ENCODE peak calls at places on chromosomes 13 and 19, in five cellular contexts. One of them, this sample, is unnamed.

GRCh38 chr19:2848625-2849024 is 7.3 kb downstream of the ZNF555 start:
- DNase-seq in heart right ventricle: no peak
- DNase-seq in tibial artery: no peak
- DNase-seq in activated CD8-positive, alpha-beta T cell treated with anti-CD3 and anti-CD28 coated beads for 36 hours: no peak
- DNase-seq in ascending aorta: no peak
- DNase-seq in this sample: no peak

GRCh38 chr13:32075150-32075851 is 43.7 kb downstream of the FRY start:
- DNase-seq in heart right ventricle: no peak
- DNase-seq in tibial artery: no peak
- DNase-seq in activated CD8-positive, alpha-beta T cell treated with anti-CD3 and anti-CD28 coated beads for 36 hours: no peak
- DNase-seq in ascending aorta: no peak
- DNase-seq in this sample: no peak

GRCh38 chr13:80382576-80382975 is 41.6 kb upstream of the SPRY2 start:
- DNase-seq in heart right ventricle: no peak
- DNase-seq in tibial artery: no peak
- DNase-seq in activated CD8-positive, alpha-beta T cell treated with anti-CD3 and anti-CD28 coated beads for 36 hours: no peak
- DNase-seq in ascending aorta: no peak
- DNase-seq in this sample: no peak

GRCh38 chr19:45439569-45440258 is 16.0 kb upstream of the ERCC1 start:
- DNase-seq in heart right ventricle: peak
- DNase-seq in tibial artery: peak
- DNase-seq in activated CD8-positive, alpha-beta T cell treated with anti-CD3 and anti-CD28 coated beads for 36 hours: peak
- DNase-seq in ascending aorta: peak
- DNase-seq in this sample: peak

GRCh38 chr13:111061338-111062045 is 53.6 kb upstream of the ARHGEF7 start:
- DNase-seq in heart right ventricle: no peak
- DNase-seq in tibial artery: no peak
- DNase-seq in activated CD8-positive, alpha-beta T cell treated with anti-CD3 and anti-CD28 coated beads for 36 hours: no peak
- DNase-seq in ascending aorta: no peak
- DNase-seq in this sample: no peak

GRCh38 chr13:85597790-85598500 is 201.3 kb downstream of the SLITRK6 start:
- DNase-seq in heart right ventricle: no peak
- DNase-seq in tibial artery: no peak
- DNase-seq in activated CD8-positive, alpha-beta T cell treated with anti-CD3 and anti-CD28 coated beads for 36 hours: no peak
- DNase-seq in ascending aorta: no peak
- DNase-seq in this sample: no peak

GRCh38 chr19:34733266-34733825 is 697 bp upstream of the ZNF181 start:
- DNase-seq in heart right ventricle: no peak
- DNase-seq in tibial artery: peak
- DNase-seq in activated CD8-positive, alpha-beta T cell treated with anti-CD3 and anti-CD28 coated beads for 36 hours: peak
- DNase-seq in ascending aorta: peak
- DNase-seq in this sample: peak

GRCh38 chr19:36775768-36776167 is 3.2 kb upstream of the ZNF850 start:
- DNase-seq in heart right ventricle: peak
- DNase-seq in tibial artery: no peak
- DNase-seq in activated CD8-positive, alpha-beta T cell treated with anti-CD3 and anti-CD28 coated beads for 36 hours: no peak
- DNase-seq in ascending aorta: no peak
- DNase-seq in this sample: no peak

GRCh38 chr19:4077800-4078683 is 11.3 kb upstream of the ZBTB7A start:
- DNase-seq in heart right ventricle: peak
- DNase-seq in tibial artery: peak
- DNase-seq in activated CD8-positive, alpha-beta T cell treated with anti-CD3 and anti-CD28 coated beads for 36 hours: peak
- DNase-seq in ascending aorta: no peak
- DNase-seq in this sample: peak

GRCh38 chr13:41054919-41055619 is 6.2 kb upstream of the WBP4 start:
- DNase-seq in heart right ventricle: no peak
- DNase-seq in tibial artery: no peak
- DNase-seq in activated CD8-positive, alpha-beta T cell treated with anti-CD3 and anti-CD28 coated beads for 36 hours: no peak
- DNase-seq in ascending aorta: no peak
- DNase-seq in this sample: no peak

GRCh38 chr13:27962982-27963381 is 6.1 kb downstream of the CDX2 start:
- DNase-seq in heart right ventricle: no peak
- DNase-seq in tibial artery: no peak
- DNase-seq in activated CD8-positive, alpha-beta T cell treated with anti-CD3 and anti-CD28 coated beads for 36 hours: no peak
- DNase-seq in ascending aorta: no peak
- DNase-seq in this sample: no peak

GRCh38 chr13:107079423-107080099 is 511.6 kb upstream of the ARGLU1 start:
- DNase-seq in heart right ventricle: no peak
- DNase-seq in tibial artery: no peak
- DNase-seq in activated CD8-positive, alpha-beta T cell treated with anti-CD3 and anti-CD28 coated beads for 36 hours: no peak
- DNase-seq in ascending aorta: no peak
- DNase-seq in this sample: no peak

GRCh38 chr13:51767100-51767499 is 36.9 kb downstream of the DHRS12 start:
- DNase-seq in heart right ventricle: no peak
- DNase-seq in tibial artery: no peak
- DNase-seq in activated CD8-positive, alpha-beta T cell treated with anti-CD3 and anti-CD28 coated beads for 36 hours: no peak
- DNase-seq in ascending aorta: no peak
- DNase-seq in this sample: no peak

GRCh38 chr19:35292986-35293732 is 1.2 kb downstream of the MAG start:
- DNase-seq in heart right ventricle: no peak
- DNase-seq in tibial artery: no peak
- DNase-seq in activated CD8-positive, alpha-beta T cell treated with anti-CD3 and anti-CD28 coated beads for 36 hours: no peak
- DNase-seq in ascending aorta: no peak
- DNase-seq in this sample: no peak

GRCh38 chr19:45823182-45823581 is 8.1 kb upstream of the RSPH6A start:
- DNase-seq in heart right ventricle: no peak
- DNase-seq in tibial artery: no peak
- DNase-seq in activated CD8-positive, alpha-beta T cell treated with anti-CD3 and anti-CD28 coated beads for 36 hours: no peak
- DNase-seq in ascending aorta: no peak
- DNase-seq in this sample: no peak

GRCh38 chr13:112892759-112893569 is 76.0 kb upstream of the MCF2L start:
- DNase-seq in heart right ventricle: no peak
- DNase-seq in tibial artery: no peak
- DNase-seq in activated CD8-positive, alpha-beta T cell treated with anti-CD3 and anti-CD28 coated beads for 36 hours: no peak
- DNase-seq in ascending aorta: no peak
- DNase-seq in this sample: no peak

GRCh38 chr13:101640797-101641400 is 188.4 kb downstream of the ITGBL1 start:
- DNase-seq in heart right ventricle: no peak
- DNase-seq in tibial artery: no peak
- DNase-seq in activated CD8-positive, alpha-beta T cell treated with anti-CD3 and anti-CD28 coated beads for 36 hours: no peak
- DNase-seq in ascending aorta: no peak
- DNase-seq in this sample: no peak

GRCh38 chr13:45851171-45851889 is at the start of gene SIAH3:
- DNase-seq in heart right ventricle: no peak
- DNase-seq in tibial artery: no peak
- DNase-seq in activated CD8-positive, alpha-beta T cell treated with anti-CD3 and anti-CD28 coated beads for 36 hours: peak
- DNase-seq in ascending aorta: no peak
- DNase-seq in this sample: no peak

GRCh38 chr19:56144396-56144795 is 3.3 kb downstream of the ZNF444 start:
- DNase-seq in heart right ventricle: no peak
- DNase-seq in tibial artery: no peak
- DNase-seq in activated CD8-positive, alpha-beta T cell treated with anti-CD3 and anti-CD28 coated beads for 36 hours: no peak
- DNase-seq in ascending aorta: no peak
- DNase-seq in this sample: no peak

GRCh38 chr19:4372630-4373367 is 27.5 kb downstream of the SH3GL1 start:
- DNase-seq in heart right ventricle: no peak
- DNase-seq in tibial artery: no peak
- DNase-seq in activated CD8-positive, alpha-beta T cell treated with anti-CD3 and anti-CD28 coated beads for 36 hours: no peak
- DNase-seq in ascending aorta: no peak
- DNase-seq in this sample: no peak

GRCh38 chr13:44191504-44192171 is 182.0 kb upstream of the SERP2 start:
- DNase-seq in heart right ventricle: no peak
- DNase-seq in tibial artery: peak
- DNase-seq in activated CD8-positive, alpha-beta T cell treated with anti-CD3 and anti-CD28 coated beads for 36 hours: peak
- DNase-seq in ascending aorta: no peak
- DNase-seq in this sample: peak

GRCh38 chr13:37001921-37002250 is 1.3 kb downstream of the EXOSC8 start:
- DNase-seq in heart right ventricle: no peak
- DNase-seq in tibial artery: no peak
- DNase-seq in activated CD8-positive, alpha-beta T cell treated with anti-CD3 and anti-CD28 coated beads for 36 hours: no peak
- DNase-seq in ascending aorta: no peak
- DNase-seq in this sample: no peak

GRCh38 chr19:8506402-8506957 is 4.0 kb upstream of the PRAM1 start:
- DNase-seq in heart right ventricle: no peak
- DNase-seq in tibial artery: no peak
- DNase-seq in activated CD8-positive, alpha-beta T cell treated with anti-CD3 and anti-CD28 coated beads for 36 hours: no peak
- DNase-seq in ascending aorta: no peak
- DNase-seq in this sample: no peak

GRCh38 chr19:43780706-43781525 is at the start of gene KCNN4:
- DNase-seq in heart right ventricle: no peak
- DNase-seq in tibial artery: no peak
- DNase-seq in activated CD8-positive, alpha-beta T cell treated with anti-CD3 and anti-CD28 coated beads for 36 hours: peak
- DNase-seq in ascending aorta: no peak
- DNase-seq in this sample: peak

DNA sequence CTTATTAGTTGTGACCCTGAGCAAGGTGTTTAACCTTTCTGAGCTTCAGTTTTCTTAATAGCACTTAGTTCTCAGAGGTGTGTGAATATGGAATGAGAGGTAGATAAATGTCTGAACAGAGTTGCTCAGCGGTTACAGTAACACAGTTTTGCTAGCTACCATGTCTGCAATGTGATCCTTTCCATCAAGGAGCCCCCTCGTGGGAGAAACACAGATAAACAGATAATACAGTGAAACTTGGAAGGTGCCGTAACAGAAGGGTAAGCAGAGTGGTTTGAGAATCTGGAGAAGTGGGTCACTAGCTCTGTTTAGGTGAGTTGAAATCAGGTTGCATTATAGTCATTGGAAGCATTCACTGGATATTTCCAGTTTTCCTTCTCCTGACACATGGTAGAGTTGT is 38.9 kb downstream of the IRS2 start:
- DNase-seq in heart right ventricle: no peak
- DNase-seq in tibial artery: no peak
- DNase-seq in activated CD8-positive, alpha-beta T cell treated with anti-CD3 and anti-CD28 coated beads for 36 hours: no peak
- DNase-seq in ascending aorta: no peak
- DNase-seq in this sample: no peak
- TF ChIP-seq CTCF in heart right ventricle: no peak
- TF ChIP-seq CTCF in tibial artery: no peak
- TF ChIP-seq CTCF in activated CD8-positive, alpha-beta T cell treated with anti-CD3 and anti-CD28 coated beads for 36 hours: no peak
- TF ChIP-seq CTCF in ascending aorta: no peak
- TF ChIP-seq CTCF in this sample: no peak

GRCh38 chr19:32464279-32464678 is 58.7 kb downstream of the DPY19L3 start:
- DNase-seq in heart right ventricle: no peak
- DNase-seq in tibial artery: no peak
- DNase-seq in activated CD8-positive, alpha-beta T cell treated with anti-CD3 and anti-CD28 coated beads for 36 hours: no peak
- DNase-seq in ascending aorta: no peak
- DNase-seq in this sample: no peak
- TF ChIP-seq CTCF in heart right ventricle: no peak
- TF ChIP-seq CTCF in tibial artery: no peak
- TF ChIP-seq CTCF in activated CD8-positive, alpha-beta T cell treated with anti-CD3 and anti-CD28 coated beads for 36 hours: peak
- TF ChIP-seq CTCF in ascending aorta: no peak
- TF ChIP-seq CTCF in this sample: no peak

DNA sequence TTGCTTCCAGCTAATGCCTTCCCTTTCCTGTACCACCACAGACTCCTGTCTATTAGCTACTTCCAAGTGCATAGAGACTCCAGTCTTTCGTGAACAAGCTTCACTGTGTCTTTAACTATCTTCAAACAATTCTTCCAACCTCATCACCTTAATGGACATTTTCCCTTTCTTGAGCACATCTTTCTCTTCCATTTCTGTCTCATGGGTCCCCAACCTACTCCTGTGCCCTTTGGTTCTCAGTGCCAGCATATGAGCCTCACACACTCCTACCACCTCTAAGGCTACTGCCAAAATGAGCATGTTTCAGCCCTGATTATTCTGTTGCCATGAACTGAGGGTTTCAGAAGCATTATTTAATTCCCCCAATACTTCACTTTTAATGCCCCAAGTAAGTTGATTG is 360.3 kb downstream of the GPC5 start:
- DNase-seq in heart right ventricle: no peak
- DNase-seq in tibial artery: no peak
- DNase-seq in activated CD8-positive, alpha-beta T cell treated with anti-CD3 and anti-CD28 coated beads for 36 hours: no peak
- DNase-seq in ascending aorta: no peak
- DNase-seq in this sample: no peak
- TF ChIP-seq CTCF in heart right ventricle: no peak
- TF ChIP-seq CTCF in tibial artery: no peak
- TF ChIP-seq CTCF in activated CD8-positive, alpha-beta T cell treated with anti-CD3 and anti-CD28 coated beads for 36 hours: no peak
- TF ChIP-seq CTCF in ascending aorta: no peak
- TF ChIP-seq CTCF in this sample: no peak

GRCh38 chr13:48965736-48966135 is 10.0 kb upstream of the FNDC3A start:
- DNase-seq in heart right ventricle: no peak
- DNase-seq in tibial artery: no peak
- DNase-seq in activated CD8-positive, alpha-beta T cell treated with anti-CD3 and anti-CD28 coated beads for 36 hours: no peak
- DNase-seq in ascending aorta: no peak
- DNase-seq in this sample: no peak
- TF ChIP-seq CTCF in heart right ventricle: no peak
- TF ChIP-seq CTCF in tibial artery: no peak
- TF ChIP-seq CTCF in activated CD8-positive, alpha-beta T cell treated with anti-CD3 and anti-CD28 coated beads for 36 hours: no peak
- TF ChIP-seq CTCF in ascending aorta: no peak
- TF ChIP-seq CTCF in this sample: no peak

GRCh38 chr19:15260939-15261338 is 28.7 kb upstream of the EPHX3 start:
- DNase-seq in heart right ventricle: no peak
- DNase-seq in tibial artery: no peak
- DNase-seq in activated CD8-positive, alpha-beta T cell treated with anti-CD3 and anti-CD28 coated beads for 36 hours: peak
- DNase-seq in ascending aorta: no peak
- DNase-seq in this sample: no peak
- TF ChIP-seq CTCF in heart right ventricle: no peak
- TF ChIP-seq CTCF in tibial artery: peak
- TF ChIP-seq CTCF in activated CD8-positive, alpha-beta T cell treated with anti-CD3 and anti-CD28 coated beads for 36 hours: peak
- TF ChIP-seq CTCF in ascending aorta: peak
- TF ChIP-seq CTCF in this sample: no peak

DNA sequence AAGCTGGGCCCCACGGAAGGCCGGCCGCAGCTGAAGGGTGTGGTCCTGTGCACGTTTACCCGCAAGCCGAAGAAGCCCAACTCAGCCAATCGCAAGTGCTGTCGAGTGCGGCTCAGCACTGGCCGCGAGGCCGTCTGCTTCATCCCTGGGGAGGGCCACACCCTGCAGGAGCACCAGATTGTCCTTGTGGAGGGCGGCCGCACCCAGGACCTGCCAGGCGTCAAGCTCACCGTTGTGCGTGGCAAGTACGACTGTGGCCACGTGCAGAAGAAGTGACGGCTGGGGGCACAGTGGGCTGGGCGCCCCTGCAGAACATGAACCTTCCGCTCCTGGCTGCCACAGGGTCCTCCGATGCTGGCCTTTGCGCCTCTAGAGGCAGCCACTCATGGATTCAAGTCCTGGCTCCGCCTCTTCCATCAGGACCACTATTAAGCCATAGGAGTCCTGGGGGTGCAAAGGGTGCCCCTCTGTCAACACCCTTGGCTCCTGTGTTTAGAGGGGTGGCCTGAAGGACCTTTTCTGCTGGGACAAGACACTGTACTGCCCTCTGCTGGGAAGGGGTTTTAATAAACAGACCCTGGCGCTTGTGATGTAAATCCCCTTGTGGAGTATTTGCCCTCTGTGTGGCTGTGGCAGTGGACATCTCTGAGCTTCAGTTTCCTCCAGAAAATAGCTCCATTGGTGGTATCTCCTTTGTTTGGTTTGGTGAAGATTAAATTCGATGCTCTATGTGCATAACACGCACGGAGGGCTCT is 1.9 kb downstream of the MRPS12 start:
- DNase-seq in heart right ventricle: no peak
- DNase-seq in tibial artery: no peak
- DNase-seq in activated CD8-positive, alpha-beta T cell treated with anti-CD3 and anti-CD28 coated beads for 36 hours: peak
- DNase-seq in ascending aorta: no peak
- DNase-seq in this sample: no peak
- TF ChIP-seq CTCF in heart right ventricle: peak
- TF ChIP-seq CTCF in tibial artery: no peak
- TF ChIP-seq CTCF in activated CD8-positive, alpha-beta T cell treated with anti-CD3 and anti-CD28 coated beads for 36 hours: peak
- TF ChIP-seq CTCF in ascending aorta: no peak
- TF ChIP-seq CTCF in this sample: peak